ENCODE peak calls at places on chromosome 20, in five cellular contexts. One of them, this sample, is unnamed. For H3K9me3 and H3K4me1, the result is how much of the 10 kb centered on the place peaks cover.

GRCh38 chr20:23639490-23639958 is 1.8 kb upstream of the CST3 start:
- DNase-seq in sigmoid colon: no peak
- DNase-seq in CD8-positive, alpha-beta memory T cell: no peak
- DNase-seq in heart right ventricle: no peak
- DNase-seq in pancreas: no peak
- DNase-seq in this sample: peak

GRCh38 chr20:57126481-57127092 is 139.9 kb downstream of the BMP7 start:
- DNase-seq in sigmoid colon: no peak
- DNase-seq in CD8-positive, alpha-beta memory T cell: no peak
- DNase-seq in heart right ventricle: no peak
- DNase-seq in pancreas: no peak
- DNase-seq in this sample: no peak

GRCh38 chr20:51710503-51710902 is 57.7 kb downstream of the ATP9A start:
- DNase-seq in sigmoid colon: no peak
- DNase-seq in CD8-positive, alpha-beta memory T cell: no peak
- DNase-seq in heart right ventricle: no peak
- DNase-seq in pancreas: no peak
- DNase-seq in this sample: no peak

GRCh38 chr20:58709703-58710039 is 17.1 kb downstream of the NPEPL1 start:
- DNase-seq in sigmoid colon: peak
- DNase-seq in CD8-positive, alpha-beta memory T cell: no peak
- DNase-seq in heart right ventricle: no peak
- DNase-seq in pancreas: no peak
- DNase-seq in this sample: no peak

GRCh38 chr20:64232794-64233193 is 22.8 kb upstream of the PCMTD2 start:
- DNase-seq in sigmoid colon: no peak
- DNase-seq in CD8-positive, alpha-beta memory T cell: no peak
- DNase-seq in heart right ventricle: no peak
- DNase-seq in pancreas: no peak
- DNase-seq in this sample: no peak

GRCh38 chr20:14986026-14986655 is 648.7 kb upstream of the FLRT3 start:
- DNase-seq in sigmoid colon: no peak
- DNase-seq in CD8-positive, alpha-beta memory T cell: no peak
- DNase-seq in heart right ventricle: no peak
- DNase-seq in pancreas: peak
- DNase-seq in this sample: peak

GRCh38 chr20:8414611-8415274 is 282.7 kb downstream of the PLCB1 start:
- DNase-seq in sigmoid colon: no peak
- DNase-seq in CD8-positive, alpha-beta memory T cell: no peak
- DNase-seq in heart right ventricle: no peak
- DNase-seq in pancreas: no peak
- DNase-seq in this sample: no peak

GRCh38 chr20:49575551-49576060 is 7.7 kb upstream of the PTGIS start:
- DNase-seq in sigmoid colon: peak
- DNase-seq in CD8-positive, alpha-beta memory T cell: no peak
- DNase-seq in heart right ventricle: no peak
- DNase-seq in pancreas: no peak
- DNase-seq in this sample: no peak

GRCh38 chr20:967796-968742 is 34.0 kb downstream of the RSPO4 start:
- DNase-seq in sigmoid colon: no peak
- DNase-seq in CD8-positive, alpha-beta memory T cell: no peak
- DNase-seq in heart right ventricle: no peak
- DNase-seq in pancreas: no peak
- DNase-seq in this sample: no peak

GRCh38 chr20:49118307-49118706 is 69.8 kb downstream of the STAU1 start:
- DNase-seq in sigmoid colon: no peak
- DNase-seq in CD8-positive, alpha-beta memory T cell: no peak
- DNase-seq in heart right ventricle: no peak
- DNase-seq in pancreas: no peak
- DNase-seq in this sample: no peak

GRCh38 chr20:47330071-47330470 is 26.4 kb downstream of the ZMYND8 start:
- DNase-seq in sigmoid colon: no peak
- DNase-seq in CD8-positive, alpha-beta memory T cell: no peak
- DNase-seq in heart right ventricle: no peak
- DNase-seq in pancreas: no peak
- DNase-seq in this sample: no peak

GRCh38 chr20:43287637-43288036 is 97.9 kb upstream of the PTPRT start:
- DNase-seq in sigmoid colon: no peak
- DNase-seq in CD8-positive, alpha-beta memory T cell: no peak
- DNase-seq in heart right ventricle: no peak
- DNase-seq in pancreas: no peak
- DNase-seq in this sample: no peak

GRCh38 chr20:57921701-57922482 is 212.1 kb upstream of the PMEPA1 start:
- DNase-seq in sigmoid colon: no peak
- DNase-seq in CD8-positive, alpha-beta memory T cell: no peak
- DNase-seq in heart right ventricle: no peak
- DNase-seq in pancreas: no peak
- DNase-seq in this sample: no peak

GRCh38 chr20:53606364-53606985 is 12.8 kb upstream of the ZNF217 start:
- DNase-seq in sigmoid colon: no peak
- DNase-seq in CD8-positive, alpha-beta memory T cell: no peak
- DNase-seq in heart right ventricle: no peak
- DNase-seq in pancreas: peak
- DNase-seq in this sample: no peak

GRCh38 chr20:53611449-53611894 is 17.8 kb upstream of the ZNF217 start:
- DNase-seq in sigmoid colon: peak
- DNase-seq in CD8-positive, alpha-beta memory T cell: no peak
- DNase-seq in heart right ventricle: no peak
- DNase-seq in pancreas: peak
- DNase-seq in this sample: no peak

GRCh38 chr20:53608071-53608455 is 14.4 kb upstream of the ZNF217 start:
- DNase-seq in sigmoid colon: no peak
- DNase-seq in CD8-positive, alpha-beta memory T cell: no peak
- DNase-seq in heart right ventricle: no peak
- DNase-seq in pancreas: peak
- DNase-seq in this sample: no peak

GRCh38 chr20:53608456-53609413 is 15.1 kb upstream of the ZNF217 start:
- DNase-seq in sigmoid colon: no peak
- DNase-seq in CD8-positive, alpha-beta memory T cell: no peak
- DNase-seq in heart right ventricle: no peak
- DNase-seq in pancreas: peak
- DNase-seq in this sample: peak

GRCh38 chr20:53609501-53610445 is 16.1 kb upstream of the ZNF217 start:
- DNase-seq in sigmoid colon: peak
- DNase-seq in CD8-positive, alpha-beta memory T cell: peak
- DNase-seq in heart right ventricle: peak
- DNase-seq in pancreas: peak
- DNase-seq in this sample: peak
- H3K4me3 ChIP-seq in sigmoid colon: no peak
- H3K4me3 ChIP-seq in CD8-positive, alpha-beta memory T cell: peak
- H3K4me3 ChIP-seq in heart right ventricle: no peak
- H3K4me3 ChIP-seq in pancreas: no peak
- H3K4me3 ChIP-seq in this sample: no peak

DNA sequence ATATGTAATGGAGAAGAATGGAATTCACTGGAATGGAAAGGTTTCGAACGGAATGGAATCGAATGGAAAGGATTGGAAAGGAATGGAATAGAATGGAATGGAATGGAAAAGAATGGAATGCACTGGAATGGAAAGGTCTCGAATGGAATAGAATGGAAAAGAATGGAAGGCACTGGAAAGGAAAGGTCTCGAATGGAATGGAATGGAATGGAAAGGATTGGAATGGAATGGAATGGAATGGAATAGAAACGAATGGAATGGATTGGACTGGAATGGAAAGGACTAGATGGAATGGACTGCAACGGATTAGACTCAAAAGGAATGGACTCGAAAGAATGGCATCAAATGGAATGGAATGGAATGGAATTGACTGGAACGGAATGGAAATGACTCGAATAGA is 20.5 kb upstream of the DEFB115 start:
- DNase-seq in sigmoid colon: no peak
- DNase-seq in CD8-positive, alpha-beta memory T cell: no peak
- DNase-seq in heart right ventricle: no peak
- DNase-seq in pancreas: no peak
- DNase-seq in this sample: no peak
- H3K9me3 ChIP-seq in sigmoid colon: under half
- H3K9me3 ChIP-seq in CD8-positive, alpha-beta memory T cell: under half
- H3K9me3 ChIP-seq in heart right ventricle: half or more
- H3K9me3 ChIP-seq in pancreas: under half
- H3K9me3 ChIP-seq in this sample: half or more

GRCh38 chr20:62817975-62818591 is 1.2 kb downstream of the COL9A3 start:
- DNase-seq in sigmoid colon: no peak
- DNase-seq in CD8-positive, alpha-beta memory T cell: no peak
- DNase-seq in heart right ventricle: no peak
- DNase-seq in pancreas: no peak
- DNase-seq in this sample: no peak
- H3K4me1 ChIP-seq in sigmoid colon: under half
- H3K4me1 ChIP-seq in CD8-positive, alpha-beta memory T cell: under half
- H3K4me1 ChIP-seq in heart right ventricle: under half
- H3K4me1 ChIP-seq in pancreas: under half
- H3K4me1 ChIP-seq in this sample: under half

GRCh38 chr20:10339609-10340008 is 94.4 kb downstream of the MKKS start:
- DNase-seq in sigmoid colon: no peak
- DNase-seq in CD8-positive, alpha-beta memory T cell: no peak
- DNase-seq in heart right ventricle: no peak
- DNase-seq in pancreas: no peak
- DNase-seq in this sample: no peak

GRCh38 chr20:10338781-10339180 is 95.2 kb downstream of the MKKS start:
- DNase-seq in sigmoid colon: no peak
- DNase-seq in CD8-positive, alpha-beta memory T cell: no peak
- DNase-seq in heart right ventricle: no peak
- DNase-seq in pancreas: no peak
- DNase-seq in this sample: no peak

GRCh38 chr20:10332656-10333421 is 101.2 kb downstream of the MKKS start:
- DNase-seq in sigmoid colon: no peak
- DNase-seq in CD8-positive, alpha-beta memory T cell: no peak
- DNase-seq in heart right ventricle: no peak
- DNase-seq in pancreas: no peak
- DNase-seq in this sample: no peak

GRCh38 chr20:10342152-10342551 is 91.9 kb downstream of the MKKS start:
- DNase-seq in sigmoid colon: no peak
- DNase-seq in CD8-positive, alpha-beta memory T cell: no peak
- DNase-seq in heart right ventricle: no peak
- DNase-seq in pancreas: no peak
- DNase-seq in this sample: no peak

GRCh38 chr20:10337291-10337690 is 96.7 kb downstream of the MKKS start:
- DNase-seq in sigmoid colon: no peak
- DNase-seq in CD8-positive, alpha-beta memory T cell: no peak
- DNase-seq in heart right ventricle: no peak
- DNase-seq in pancreas: no peak
- DNase-seq in this sample: no peak
- H3K4me3 ChIP-seq in sigmoid colon: no peak
- H3K4me3 ChIP-seq in CD8-positive, alpha-beta memory T cell: no peak
- H3K4me3 ChIP-seq in heart right ventricle: no peak
- H3K4me3 ChIP-seq in pancreas: no peak
- H3K4me3 ChIP-seq in this sample: no peak

DNA sequence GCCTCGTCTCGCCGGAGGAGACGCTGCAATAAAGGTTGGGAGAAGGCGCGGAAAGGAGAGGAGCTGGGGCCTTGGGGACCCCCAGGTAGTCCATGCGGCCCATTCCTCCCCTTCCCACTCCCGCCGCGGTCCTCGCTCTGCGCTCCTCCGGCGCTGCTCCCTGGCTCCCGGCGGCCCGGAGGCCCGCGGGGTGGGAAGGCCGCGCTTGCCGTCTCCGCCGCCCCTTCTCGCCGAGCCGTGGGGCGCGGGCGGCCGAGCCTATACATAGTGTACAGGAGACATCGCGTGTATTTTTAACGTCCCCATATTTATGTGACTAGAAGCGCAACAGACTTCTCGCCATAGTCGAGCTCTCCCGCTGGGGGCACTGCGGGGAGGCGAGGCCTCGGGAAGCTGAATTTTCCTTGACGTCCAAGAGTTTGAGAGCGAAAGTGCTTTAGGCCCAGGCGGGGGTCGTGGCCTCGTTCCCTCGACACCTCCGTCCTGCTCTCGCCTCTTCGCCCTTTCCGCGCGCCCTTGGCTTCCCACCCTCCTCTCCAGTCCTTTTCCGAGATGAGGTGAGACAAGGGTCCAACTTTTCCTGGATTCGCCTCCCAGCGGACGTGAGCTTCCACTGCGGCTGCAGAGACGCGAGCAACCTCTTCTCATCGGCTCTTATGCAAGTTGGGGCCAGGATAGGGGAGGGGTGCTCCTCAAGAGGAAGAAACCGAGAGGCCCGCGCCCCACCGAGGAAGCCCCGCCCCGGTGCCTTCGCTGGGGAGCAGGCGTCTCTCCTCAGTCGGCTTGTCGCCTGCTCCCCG is 29.0 kb downstream of the SLC12A5 start:
- DNase-seq in sigmoid colon: peak
- DNase-seq in CD8-positive, alpha-beta memory T cell: no peak
- DNase-seq in heart right ventricle: peak
- DNase-seq in pancreas: peak
- DNase-seq in this sample: peak
- H3K9me3 ChIP-seq in sigmoid colon: under half
- H3K9me3 ChIP-seq in CD8-positive, alpha-beta memory T cell: under half
- H3K9me3 ChIP-seq in heart right ventricle: under half
- H3K9me3 ChIP-seq in pancreas: under half
- H3K9me3 ChIP-seq in this sample: under half